ENCODE peak calls at places on chromosome 10, in six cellular contexts. I is A549, F is HFFc6, K is epithelial cell of proximal tubule, Y is astrocyte of the spinal cord, M is testis. R is an unnamed sample.

GRCh38 chr10:44647877-44648542 is 263.1 kb upstream of the CXCL12 start:
- DNase-seq in K (peak; percentile 79), Y (peak; percentile 30), I (no peak), F (peak; percentile 46), M (peak; percentile 38), R (no peak)

GRCh38 chr10:129844191-129844590 is 119.9 kb downstream of the EBF3 start:
- DNase-seq in K (no peak), I (no peak), M (no peak), F (no peak), Y (no peak), R (no peak)

GRCh38 chr10:48745662-48746245 is 61.1 kb downstream of the WDFY4 start:
- DNase-seq in K (no peak), I (no peak), M (peak; percentile 49), Y (no peak), F (no peak), R (no peak)

GRCh38 chr10:119222966-119223386 is 15.6 kb downstream of the GRK5 start:
- DNase-seq in F (no peak), M (no peak), Y (no peak), K (no peak), I (no peak), R (no peak)

GRCh38 chr10:90930971-90931841 is 10.3 kb upstream of the ANKRD1 start:
- DNase-seq in M (peak; percentile 54), K (no peak), Y (peak; percentile 92), F (peak; percentile 91), I (peak; percentile 54), R (no peak)

GRCh38 chr10:31709028-31709427 is 219.6 kb downstream of the ARHGAP12 start:
- DNase-seq in K (no peak), M (no peak), Y (no peak), I (no peak), F (no peak), R (no peak)

GRCh38 chr10:77664018-77664417 is 26.4 kb upstream of the KCNMA1 start:
- DNase-seq in K (no peak), M (no peak), Y (no peak), F (no peak), I (no peak), R (no peak)

GRCh38 chr10:122201401-122201800 is 69.7 kb upstream of the BTBD16 start:
- DNase-seq in K (no peak), M (no peak), Y (no peak), F (no peak), I (no peak), R (no peak)

GRCh38 chr10:107692072-107692471 is 527.6 kb upstream of the SORCS1 start:
- DNase-seq in I (no peak), K (no peak), F (no peak), Y (no peak), M (no peak), R (no peak)

GRCh38 chr10:5943536-5943935 is 33.8 kb downstream of the IL15RA start:
- DNase-seq in F (no peak), M (no peak), I (no peak), K (no peak), Y (peak; percentile 40), R (no peak)

GRCh38 chr10:12097791-12098190 is 29.0 kb downstream of the DHTKD1 start:
- DNase-seq in Y (no peak), F (peak; percentile 37), M (no peak), I (no peak), K (no peak), R (no peak)

GRCh38 chr10:77159538-77160110 is 478.0 kb downstream of the KCNMA1 start:
- DNase-seq in I (no peak), M (no peak), Y (peak; percentile 85), K (peak; percentile 71), F (no peak), R (no peak)

GRCh38 chr10:115706482-115707076 is 566.4 kb downstream of the GFRA1 start:
- DNase-seq in F (peak; percentile 34), M (no peak), K (no peak), I (no peak), Y (peak; percentile 52), R (peak; percentile 4)
- TF ChIP-seq CTCF in F (peak; percentile 85), M (peak; percentile 8), K (peak; percentile 65), I (peak; percentile 76), Y (peak; percentile 52), R (peak; percentile 80)

GRCh38 chr10:101493782-101494281 is 94.2 kb downstream of the POLL start:
- DNase-seq in I (no peak), F (no peak), Y (no peak), M (no peak), K (peak; percentile 19), R (no peak)

GRCh38 chr10:101494650-101495049 is 93.4 kb downstream of the POLL start:
- DNase-seq in M (no peak), I (no peak), Y (no peak), K (no peak), F (no peak), R (no peak)

GRCh38 chr10:101493249-101493648 is 94.8 kb downstream of the POLL start:
- DNase-seq in I (no peak), K (no peak), Y (no peak), F (no peak), M (no peak), R (no peak)

GRCh38 chr10:101492814-101493213 is 95.2 kb downstream of the POLL start:
- DNase-seq in F (no peak), K (no peak), I (no peak), M (no peak), Y (no peak), R (no peak)

GRCh38 chr10:101495324-101495925 is 92.6 kb downstream of the POLL start:
- DNase-seq in I (no peak), Y (no peak), F (peak; percentile 6), M (no peak), K (no peak), R (no peak)
- TF ChIP-seq CTCF in I (peak; percentile 50), Y (peak; percentile 35), F (peak; percentile 42), M (no peak), K (peak; percentile 50), R (peak; percentile 45)

DNA sequence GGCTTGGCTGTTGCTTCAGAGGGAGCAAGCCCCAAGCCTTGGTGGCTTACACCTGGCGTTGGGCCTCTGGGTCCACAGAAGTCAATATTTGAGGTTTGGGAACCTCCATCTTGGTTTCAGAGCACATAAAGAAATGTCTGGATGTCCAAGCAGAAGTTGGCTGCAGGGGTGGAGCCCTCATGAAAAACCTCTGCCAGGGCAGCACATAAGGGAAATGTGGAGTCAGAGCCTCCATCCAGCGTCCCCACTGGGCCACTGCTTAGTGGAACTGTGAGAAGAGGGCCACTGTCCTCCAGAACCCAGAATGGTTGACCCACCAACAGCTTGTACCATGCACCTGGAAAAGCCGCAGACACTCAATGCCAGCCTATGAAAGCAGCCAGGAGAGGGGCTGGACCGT is 573.5 kb upstream of the ZWINT start:
- DNase-seq in M (no peak), K (no peak), Y (no peak), F (no peak), I (no peak), R (no peak)
- TF ChIP-seq CTCF in M (no peak), K (no peak), Y (no peak), F (no peak), I (no peak), R (no peak)

DNA sequence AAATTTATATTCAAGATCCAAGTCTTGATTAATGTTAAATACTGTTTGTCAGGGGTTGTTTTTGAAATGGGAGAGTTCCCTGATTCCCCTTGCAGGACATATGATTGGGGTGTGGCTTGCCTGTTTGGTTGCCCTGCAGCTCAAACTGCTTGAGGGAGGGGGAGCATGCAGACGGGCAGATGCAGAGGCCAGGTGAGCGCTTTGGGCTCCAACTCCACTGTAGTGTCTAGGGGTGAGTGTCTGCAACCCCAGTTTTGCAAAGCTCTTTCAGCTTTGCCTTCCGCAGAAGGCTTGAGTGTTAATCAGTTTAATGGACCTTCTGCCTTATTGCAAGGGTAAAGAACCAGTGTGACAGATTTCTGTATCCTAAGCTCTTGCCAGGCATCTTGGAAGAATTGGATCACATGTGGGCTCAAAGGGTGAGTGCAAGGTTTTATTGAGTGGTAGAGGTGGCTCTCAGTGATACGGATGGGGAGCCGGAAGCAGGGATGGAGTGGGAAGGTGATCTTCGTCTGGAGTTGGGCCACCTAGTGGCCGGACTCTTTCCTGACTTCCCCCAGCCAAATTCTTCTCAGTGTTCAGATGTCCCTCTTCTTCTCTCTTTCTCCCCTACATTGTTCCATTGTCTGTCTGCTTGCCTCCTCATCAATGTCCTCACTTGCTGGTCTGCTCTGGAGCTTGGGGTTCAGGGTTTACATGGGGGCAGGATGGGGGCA is 479.7 kb downstream of the ATRNL1 start:
- DNase-seq in Y (no peak), F (no peak), I (peak; percentile 2), K (no peak), M (no peak), R (no peak)
- TF ChIP-seq CTCF in Y (peak; percentile 26), F (peak; percentile 26), I (peak; percentile 27), K (peak; percentile 60), M (no peak), R (peak; percentile 51)

GRCh38 chr10:132001238-132001977 is 19.7 kb upstream of the BNIP3 start:
- DNase-seq in F (no peak), I (peak; percentile 35), K (no peak), Y (peak; percentile 32), M (peak; percentile 71), R (no peak)
- TF ChIP-seq CTCF in F (no peak), I (peak; percentile 35), K (peak; percentile 33), Y (no peak), M (no peak), R (no peak)

R was measured in neural crest cell.